ENCODE peak calls at places on chromosome 4, in four cellular contexts. O is nephron progenitor cell, U is endothelial cell, A is HEK293T. M is an unnamed sample.

GRCh38 chr4:1238676-1239000 is 10.3 kb downstream of the CTBP1 start:
- DNase-seq in O (no peak), A (no peak), U (no peak), M (no peak)

GRCh38 chr4:173318648-173319211 is 15.4 kb downstream of the HMGB2 start:
- DNase-seq in A (no peak), O (no peak), U (no peak), M (no peak)

GRCh38 chr4:167088115-167088514 is 146.2 kb downstream of the SPOCK3 start:
- DNase-seq in O (no peak), U (no peak), A (no peak), M (no peak)

GRCh38 chr4:56149601-56150000 is 200.9 kb downstream of the CEP135 start:
- DNase-seq in U (no peak), O (no peak), A (no peak), M (no peak)

GRCh38 chr4:24912252-24913098 is at the start of gene CCDC149:
- DNase-seq in A (no peak), O (peak), U (peak), M (peak)

GRCh38 chr4:52052475-52052780 is 1.3 kb downstream of the SPATA18 start:
- DNase-seq in U (peak), A (no peak), O (no peak), M (no peak)

GRCh38 chr4:54685810-54686209 is 28.1 kb downstream of the KIT start:
- DNase-seq in O (no peak), U (no peak), A (no peak), M (no peak)

GRCh38 chr4:138113819-138114415 is 128.2 kb downstream of the SLC7A11 start:
- DNase-seq in A (no peak), U (no peak), O (no peak), M (no peak)

GRCh38 chr4:100417565-100417964 is 100.3 kb downstream of the EMCN start:
- DNase-seq in U (no peak), A (no peak), O (no peak), M (no peak)

GRCh38 chr4:163251204-163251603 is 81.2 kb downstream of the NPY1R start:
- DNase-seq in U (no peak), A (peak), O (no peak), M (no peak)

GRCh38 chr4:186733778-186734177 is 10.1 kb upstream of the FAT1 start:
- DNase-seq in O (no peak), U (no peak), A (no peak), M (no peak)

GRCh38 chr4:21826071-21826470 is 122.5 kb downstream of the KCNIP4 start:
- DNase-seq in U (no peak), O (no peak), A (no peak), M (no peak)

GRCh38 chr4:77001907-77002306 is 52.4 kb downstream of the SEPTIN11 start:
- DNase-seq in U (no peak), O (no peak), A (no peak), M (no peak)

GRCh38 chr4:77036206-77036605 is 39.6 kb downstream of the CCNI start:
- DNase-seq in O (no peak), U (no peak), A (no peak), M (no peak)

GRCh38 chr4:2781911-2782310 is 11.0 kb upstream of the SH3BP2 start:
- DNase-seq in A (no peak), U (no peak), O (no peak), M (no peak)

GRCh38 chr4:10088135-10089010 is 28.2 kb downstream of the WDR1 start:
- DNase-seq in O (no peak), A (no peak), U (no peak), M (no peak)

GRCh38 chr4:11635336-11635735 is 206.6 kb upstream of the HS3ST1 start:
- DNase-seq in A (no peak), O (no peak), U (no peak), M (no peak)

GRCh38 chr4:108054025-108054424 is 64.3 kb downstream of the HADH start:
- DNase-seq in U (no peak), A (no peak), O (no peak), M (no peak)

GRCh38 chr4:117811731-117812130 is 222.6 kb upstream of the NDST3 start:
- DNase-seq in A (no peak), U (no peak), O (no peak), M (no peak)

GRCh38 chr4:118759481-118759880 is 74.3 kb downstream of the METTL14 start:
- DNase-seq in U (no peak), O (no peak), A (no peak), M (no peak)

GRCh38 chr4:76950846-76951321 is 1.3 kb downstream of the SEPTIN11 start:
- DNase-seq in O (peak), U (peak), A (no peak), M (peak)

GRCh38 chr4:141645611-141646340 is 9.4 kb downstream of the IL15 start:
- DNase-seq in U (no peak), A (no peak), O (no peak), M (no peak)

GRCh38 chr4:15753786-15754185 is 24.3 kb upstream of the CD38 start:
- DNase-seq in O (no peak), A (no peak), U (no peak), M (no peak)

GRCh38 chr4:186703510-186703909 is 20.1 kb downstream of the FAT1 start:
- DNase-seq in U (no peak), A (no peak), O (no peak), M (no peak)

GRCh38 chr4:49063670-49064069 is 77.6 kb downstream of the CWH43 start:
- DNase-seq in O (no peak), U (no peak), A (no peak), M (no peak)

GRCh38 chr4:187996502-187997177 is 1.1 kb downstream of the ZFP42 start:
- DNase-seq in O (peak), U (no peak), A (no peak), M (no peak)

GRCh38 chr4:98341309-98341708 is 80.1 kb downstream of the RAP1GDS1 start:
- DNase-seq in A (peak), O (no peak), U (no peak), M (no peak)

GRCh38 chr4:1216869-1217294 is 32.0 kb downstream of the CTBP1 start:
- DNase-seq in A (no peak), O (no peak), U (no peak), M (no peak)

GRCh38 chr4:124132161-124132560 is 580.4 kb downstream of the ANKRD50 start:
- DNase-seq in U (no peak), A (no peak), O (no peak), M (no peak)

GRCh38 chr4:34158883-34159282 is 2085.4 kb downstream of the ARAP2 start:
- DNase-seq in O (no peak), U (no peak), A (no peak), M (no peak)

GRCh38 chr4:150782311-150782710 is 200.4 kb downstream of the MAB21L2 start:
- DNase-seq in O (no peak), U (no peak), A (peak), M (no peak)

GRCh38 chr4:171846232-171846631 is 33.0 kb downstream of the GALNTL6 start:
- DNase-seq in O (peak), U (peak), A (peak), M (peak)

GRCh38 chr4:20992002-20992401 is 291.7 kb downstream of the PACRGL start:
- DNase-seq in A (no peak), O (no peak), U (no peak), M (no peak)

M was measured in K562.